ENCODE peak calls at places on chromosomes 2 and 18, in ten cellular contexts. J is AG10803, Z is body of pancreas, I is HL-60, B is stomach, E is upper lobe of left lung, A is GM23338, V is AG04450, S is BE2C, D is RWPE2. W is an unnamed sample.

GRCh38 chr2:43324589-43325447 is 98.4 kb upstream of the ZFP36L2 start:
- DNase-seq in J (no peak), V (no peak), B (no peak), S (no peak), A (no peak), Z (no peak), I (no peak), E (no peak), D (no peak), W (no peak)

GRCh38 chr2:58533376-58533775 is 292.3 kb upstream of the FANCL start:
- DNase-seq in Z (no peak), S (no peak), I (no peak), V (no peak), D (no peak), E (no peak), J (no peak), A (no peak), B (no peak), W (no peak)

GRCh38 chr2:109707281-109708147 is 86.6 kb upstream of the RGPD5 start:
- DNase-seq in B (no peak), Z (no peak), V (no peak), E (no peak), J (no peak), A (no peak), S (no peak), I (no peak), D (no peak), W (no peak)

GRCh38 chr2:61911510-61911909 is 6.0 kb downstream of the COMMD1 start:
- DNase-seq in D (no peak), I (peak; percentile 15), S (no peak), Z (no peak), V (no peak), A (peak; percentile 51), E (no peak), J (no peak), B (no peak), W (no peak)

GRCh38 chr18:3526421-3527354 is 76.7 kb downstream of the TGIF1 start:
- DNase-seq in Z (no peak), I (no peak), S (no peak), D (no peak), A (peak; percentile 79), V (peak; percentile 33), E (no peak), B (no peak), J (peak; percentile 67), W (no peak)

GRCh38 chr2:103667335-103667884 is 905.6 kb downstream of the TMEM182 start:
- DNase-seq in E (no peak), V (no peak), J (no peak), Z (no peak), A (no peak), D (no peak), I (no peak), B (no peak), S (no peak), W (no peak)

GRCh38 chr2:56198936-56199335 is 15.1 kb downstream of the CCDC85A start:
- DNase-seq in B (no peak), E (no peak), J (no peak), Z (no peak), A (no peak), V (no peak), S (no peak), I (no peak), D (no peak), W (no peak)

GRCh38 chr2:218284106-218284811 is 8.0 kb downstream of the TMBIM1 start:
- DNase-seq in Z (peak; percentile 70), B (peak; percentile 71), A (no peak), E (peak; percentile 69), S (no peak), J (peak; percentile 76), I (no peak), D (no peak), V (peak; percentile 39), W (no peak)

GRCh38 chr18:77749189-77749588 is 499.5 kb downstream of the GALR1 start:
- DNase-seq in J (no peak), A (peak; percentile 62), Z (no peak), S (peak; percentile 22), B (no peak), I (no peak), D (no peak), E (no peak), V (no peak), W (peak; percentile 22)
- TF ChIP-seq CTCF in J (peak; percentile 46), A (peak; percentile 70), Z (peak; percentile 37), S (peak; percentile 65), B (no peak), I (peak; percentile 46), D (peak; percentile 49), E (peak; percentile 28), V (peak; percentile 4), W (peak; percentile 42)

GRCh38 chr2:26985807-26986206 is 15.4 kb downstream of the MAPRE3 start:
- DNase-seq in J (no peak), A (no peak), E (no peak), S (no peak), Z (no peak), D (no peak), I (no peak), B (no peak), V (no peak), W (no peak)

GRCh38 chr2:26980971-26981370 is 10.5 kb downstream of the MAPRE3 start:
- DNase-seq in Z (no peak), A (no peak), B (no peak), S (no peak), D (no peak), I (no peak), V (no peak), J (no peak), E (no peak), W (no peak)

GRCh38 chr2:26979761-26980160 is 9.3 kb downstream of the MAPRE3 start:
- DNase-seq in J (no peak), I (no peak), D (no peak), V (no peak), Z (no peak), E (no peak), A (no peak), B (no peak), S (no peak), W (no peak)

GRCh38 chr2:26983746-26984145 is 13.3 kb downstream of the MAPRE3 start:
- DNase-seq in D (no peak), E (no peak), Z (no peak), I (no peak), V (no peak), J (no peak), B (no peak), S (no peak), A (no peak), W (no peak)

DNA sequence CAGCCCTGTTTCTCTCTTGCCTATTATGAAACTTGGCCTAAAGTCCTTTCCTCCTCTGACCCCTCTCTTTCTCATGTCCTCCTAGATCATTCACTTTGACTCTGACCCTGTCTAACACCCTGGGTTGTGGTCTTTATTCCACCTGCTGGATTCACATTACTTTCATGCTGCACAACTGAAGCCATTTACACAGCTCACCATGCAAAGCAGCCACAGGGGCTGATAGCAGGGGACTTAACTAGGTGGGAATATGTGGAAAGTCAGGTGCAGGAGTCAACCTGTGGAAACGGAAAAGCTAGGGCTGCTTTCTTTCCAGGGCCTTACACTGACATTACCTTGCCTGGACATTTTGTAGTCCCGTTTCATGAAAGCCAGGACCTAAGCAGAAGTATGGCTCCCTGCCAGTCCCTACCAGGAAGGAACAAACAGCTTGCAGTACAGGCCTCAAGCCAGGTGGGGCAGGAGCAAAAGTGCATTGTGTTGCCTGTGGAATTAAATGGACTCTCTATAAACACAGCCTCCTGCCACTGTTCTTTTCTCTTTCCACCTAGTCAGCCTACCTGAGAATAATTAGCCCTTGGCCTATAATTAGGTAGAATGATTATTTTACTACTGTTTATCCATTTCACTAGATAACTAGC is 11.8 kb downstream of the MAPRE3 start:
- DNase-seq in E (peak; percentile 87), D (no peak), Z (peak; percentile 88), B (peak; percentile 92), V (no peak), A (peak; percentile 58), J (no peak), I (peak; percentile 67), S (peak; percentile 80), W (peak; percentile 51)
- TF ChIP-seq CTCF in E (peak; percentile 60), D (no peak), Z (peak; percentile 37), B (peak; percentile 39), V (peak; percentile 27), A (peak; percentile 23), J (peak; percentile 14), I (peak; percentile 47), S (peak; percentile 45), W (no peak)

GRCh38 chr2:173214213-173214612 is 138.6 kb downstream of the MAP3K20 start:
- DNase-seq in V (no peak), A (no peak), S (no peak), Z (no peak), J (no peak), B (no peak), D (no peak), I (no peak), E (no peak), W (no peak)

GRCh38 chr2:173215316-173215715 is 139.4 kb upstream of the CDCA7 start:
- DNase-seq in A (no peak), J (no peak), V (no peak), D (no peak), E (no peak), B (no peak), Z (no peak), S (no peak), I (no peak), W (no peak)

GRCh38 chr2:173205375-173205774 is 129.7 kb downstream of the MAP3K20 start:
- DNase-seq in D (no peak), S (no peak), V (no peak), J (peak; percentile 95), B (peak; percentile 32), A (no peak), Z (no peak), E (peak; percentile 73), I (no peak), W (no peak)

GRCh38 chr2:173213181-173213580 is 137.5 kb downstream of the MAP3K20 start:
- DNase-seq in D (no peak), B (no peak), S (no peak), I (no peak), A (no peak), E (no peak), Z (no peak), V (no peak), J (no peak), W (no peak)

GRCh38 chr2:173210270-173211196 is 134.9 kb downstream of the MAP3K20 start:
- DNase-seq in A (peak; percentile 89), D (peak; percentile 62), E (peak; percentile 79), B (peak; percentile 61), I (peak; percentile 57), S (peak; percentile 50), J (peak; percentile 96), V (peak; percentile 91), Z (peak; percentile 73), W (peak; percentile 59)
- TF ChIP-seq CTCF in A (peak; percentile 94), D (peak; percentile 96), E (peak; percentile 89), B (peak; percentile 71), I (peak; percentile 89), S (peak; percentile 74), J (peak; percentile 98), V (peak; percentile 92), Z (peak; percentile 80), W (peak; percentile 71)

DNA sequence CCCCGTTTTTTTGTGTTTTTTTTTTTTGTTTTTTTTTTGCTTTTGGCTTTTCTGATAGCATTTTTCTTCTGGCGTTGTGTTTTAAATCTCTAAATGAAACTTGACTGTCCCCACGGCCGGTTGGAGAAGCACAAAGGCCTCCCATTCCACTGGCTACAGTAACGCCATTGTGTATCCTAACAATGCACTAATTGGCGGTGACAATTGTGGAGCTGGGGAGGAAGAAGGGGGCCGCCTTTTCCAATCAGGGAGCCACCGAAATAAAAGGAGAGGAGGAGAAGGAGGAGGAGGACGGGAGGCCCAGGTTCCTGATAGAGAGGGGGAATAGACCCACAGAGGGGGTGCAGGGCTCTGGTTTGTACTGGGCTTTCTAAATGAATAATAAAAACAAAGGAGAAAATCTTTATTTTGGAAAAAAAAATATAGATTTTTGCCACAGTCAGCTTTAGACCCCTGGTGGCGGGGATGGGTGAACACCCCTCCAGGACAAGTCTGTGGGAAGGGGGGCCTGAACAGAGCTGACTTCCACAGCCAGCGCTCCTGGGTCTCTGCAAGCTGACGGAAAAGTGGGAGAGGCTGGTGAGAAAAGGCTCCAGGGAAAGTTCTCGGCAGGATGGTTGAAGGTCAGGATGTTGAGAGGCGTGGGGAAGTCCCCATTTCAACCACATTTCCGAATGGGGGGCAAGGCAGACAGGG is 43.7 kb upstream of the FZD5 start:
- DNase-seq in Z (no peak), I (no peak), E (no peak), V (no peak), D (no peak), S (no peak), B (no peak), A (peak; percentile 65), J (no peak), W (peak; percentile 11)
- TF ChIP-seq CTCF in Z (no peak), I (no peak), E (no peak), V (no peak), D (no peak), S (no peak), B (no peak), A (peak; percentile 54), J (no peak), W (peak; percentile 59)